ENCODE peak calls at places on chromosome 12, in six cellular contexts. T is NCI-H2081 treated with DMSO at 0.1 percent for 48 hours, E is D341Med, S is C1 segment of cervical spinal cord, K is fibroblast of the aortic adventitia, V is NCI-H1092 treated with DMSO at 0.1 percent for 48 hours. A is an unnamed sample.

GRCh38 chr12:42815068-42815467 is 225.5 kb upstream of the PRICKLE1 start:
- DNase-seq in T (no peak), E (no peak), S (no peak), K (no peak), V (no peak), A (no peak)

GRCh38 chr12:31650927-31651326 is 8.6 kb upstream of the ETFBKMT start:
- DNase-seq in T (no peak), E (no peak), S (no peak), K (peak; percentile 12), V (no peak), A (no peak)

GRCh38 chr12:49893753-49894752 is 9.6 kb downstream of the FAIM2 start:
- DNase-seq in T (no peak), E (no peak), S (no peak), K (peak; percentile 19), V (no peak), A (no peak)

GRCh38 chr12:18888062-18888461 is 150.1 kb downstream of the CAPZA3 start:
- DNase-seq in T (no peak), E (no peak), S (no peak), K (peak; percentile 20), V (no peak), A (no peak)

GRCh38 chr12:32478166-32478565 is 78.8 kb downstream of the FGD4 start:
- DNase-seq in T (no peak), E (no peak), S (no peak), K (no peak), V (no peak), A (no peak)

GRCh38 chr12:76595056-76595455 is 35.5 kb upstream of the OSBPL8 start:
- DNase-seq in T (no peak), E (no peak), S (no peak), K (peak; percentile 82), V (no peak), A (no peak)

GRCh38 chr12:64609543-64610091 is 678 bp upstream of the RASSF3 start:
- DNase-seq in T (no peak), E (no peak), S (no peak), K (peak; percentile 27), V (peak; percentile 12), A (no peak)

GRCh38 chr12:105330938-105331804 is 680 bp downstream of the C12orf75 start:
- DNase-seq in T (no peak), E (peak; percentile 77), S (no peak), K (no peak), V (peak; percentile 46), A (no peak)